ENCODE peak calls at places on chromosomes 1 and 21, in four cellular contexts. M is PC-3, C is endodermal cell, U is Panc1. Y is an unnamed sample.

GRCh38 chr1:60547821-60548220 is 474.3 kb upstream of the C1orf87 start:
- DNase-seq in C (no peak), U (no peak), M (no peak), Y (no peak)

GRCh38 chr1:59635057-59635456 is 179.7 kb upstream of the HOOK1 start:
- DNase-seq in M (no peak), C (no peak), U (no peak), Y (no peak)

GRCh38 chr1:41649445-41650175 is 165.1 kb upstream of the EDN2 start:
- DNase-seq in C (no peak), U (no peak), M (no peak), Y (no peak)

GRCh38 chr1:63960326-63960725 is 186.5 kb downstream of the ROR1 start:
- DNase-seq in U (no peak), M (no peak), C (no peak), Y (no peak)

GRCh38 chr1:39418223-39418622 is 73.2 kb upstream of the BMP8A start:
- DNase-seq in U (no peak), M (no peak), C (no peak), Y (no peak)

GRCh38 chr1:184158911-184159701 is 107.6 kb downstream of the TSEN15 start:
- DNase-seq in U (no peak), M (peak; percentile 3), C (no peak), Y (no peak)

GRCh38 chr1:47819503-47819888 is 177.7 kb downstream of the TRABD2B start:
- DNase-seq in U (no peak), M (no peak), C (no peak), Y (no peak)

GRCh38 chr1:56188855-56189254 is 390.5 kb downstream of the PLPP3 start:
- DNase-seq in C (no peak), M (no peak), U (no peak), Y (no peak)

GRCh38 chr1:213070399-213070798 is 19.4 kb downstream of the RPS6KC1 start:
- DNase-seq in C (no peak), M (peak; percentile 75), U (no peak), Y (peak; percentile 33)

GRCh38 chr1:168360151-168360550 is 79.5 kb downstream of the TBX19 start:
- DNase-seq in C (no peak), M (no peak), U (no peak), Y (peak; percentile 29)

GRCh38 chr1:59657873-59658465 is 156.8 kb upstream of the HOOK1 start:
- DNase-seq in M (no peak), C (no peak), U (no peak), Y (no peak)

GRCh38 chr1:175731581-175731980 is 11.8 kb downstream of the TNR start:
- DNase-seq in U (no peak), M (no peak), C (no peak), Y (no peak)

GRCh38 chr21:27275294-27275927 is 308.5 kb upstream of the ADAMTS5 start:
- DNase-seq in M (peak; percentile 49), U (no peak), C (no peak), Y (no peak)

GRCh38 chr1:54460861-54461382 is 54.7 kb upstream of the SSBP3 start:
- DNase-seq in U (no peak), C (no peak), M (no peak), Y (no peak)

GRCh38 chr1:30786264-30786991 is 28.9 kb upstream of the LAPTM5 start:
- DNase-seq in U (no peak), M (no peak), C (no peak), Y (no peak)

GRCh38 chr1:153515504-153516394 is 20.0 kb downstream of the S100A6 start:
- DNase-seq in M (peak; percentile 94), C (no peak), U (no peak), Y (peak; percentile 97)

GRCh38 chr1:109807398-109807795 is 43.7 kb upstream of the EPS8L3 start:
- DNase-seq in M (no peak), U (no peak), C (peak; percentile 44), Y (no peak)

GRCh38 chr1:29326123-29326522 is 89.8 kb downstream of the PTPRU start:
- DNase-seq in C (no peak), U (no peak), M (no peak), Y (no peak)

GRCh38 chr1:38076038-38076437 is 29.4 kb upstream of the POU3F1 start:
- DNase-seq in U (no peak), M (peak; percentile 46), C (peak; percentile 93), Y (no peak)

GRCh38 chr1:204359474-204360255 is at the start of gene PLEKHA6:
- DNase-seq in M (no peak), C (peak; percentile 80), U (no peak), Y (no peak)
- H3K4me1 ChIP-seq in M (peaks cover 11% of the 10 kb centered on the region), C (peaks cover 5% of the 10 kb centered on the region), U (peaks cover 5% of the 10 kb centered on the region), Y (no peaks in the 10 kb centered on the region)

GRCh38 chr1:164589961-164590507 is 31.1 kb downstream of the PBX1 start:
- DNase-seq in M (no peak), C (peak; percentile 86), U (no peak), Y (peak; percentile 38)
- H3K4me1 ChIP-seq in M (no peaks in the 10 kb centered on the region), C (peaks cover 32% of the 10 kb centered on the region), U (no peaks in the 10 kb centered on the region), Y (peaks cover 2% of the 10 kb centered on the region)

GRCh38 chr21:29342394-29342957 is 43.8 kb downstream of the BACH1 start:
- DNase-seq in U (no peak), C (no peak), M (peak; percentile 96), Y (no peak)

GRCh38 chr21:29340228-29340627 is 41.5 kb downstream of the BACH1 start:
- DNase-seq in M (no peak), U (no peak), C (no peak), Y (no peak)

GRCh38 chr21:29334717-29335428 is 36.2 kb downstream of the BACH1 start:
- DNase-seq in M (no peak), C (no peak), U (no peak), Y (no peak)

GRCh38 chr21:29335720-29336119 is 37.0 kb downstream of the BACH1 start:
- DNase-seq in M (peak; percentile 25), C (no peak), U (no peak), Y (no peak)

GRCh38 chr21:29338256-29338655 is 39.5 kb downstream of the BACH1 start:
- DNase-seq in M (no peak), U (no peak), C (no peak), Y (no peak)
- H3K4me1 ChIP-seq in M (peaks cover 21% of the 10 kb centered on the region), U (no peaks in the 10 kb centered on the region), C (peaks cover 3% of the 10 kb centered on the region), Y (no peaks in the 10 kb centered on the region)

DNA sequence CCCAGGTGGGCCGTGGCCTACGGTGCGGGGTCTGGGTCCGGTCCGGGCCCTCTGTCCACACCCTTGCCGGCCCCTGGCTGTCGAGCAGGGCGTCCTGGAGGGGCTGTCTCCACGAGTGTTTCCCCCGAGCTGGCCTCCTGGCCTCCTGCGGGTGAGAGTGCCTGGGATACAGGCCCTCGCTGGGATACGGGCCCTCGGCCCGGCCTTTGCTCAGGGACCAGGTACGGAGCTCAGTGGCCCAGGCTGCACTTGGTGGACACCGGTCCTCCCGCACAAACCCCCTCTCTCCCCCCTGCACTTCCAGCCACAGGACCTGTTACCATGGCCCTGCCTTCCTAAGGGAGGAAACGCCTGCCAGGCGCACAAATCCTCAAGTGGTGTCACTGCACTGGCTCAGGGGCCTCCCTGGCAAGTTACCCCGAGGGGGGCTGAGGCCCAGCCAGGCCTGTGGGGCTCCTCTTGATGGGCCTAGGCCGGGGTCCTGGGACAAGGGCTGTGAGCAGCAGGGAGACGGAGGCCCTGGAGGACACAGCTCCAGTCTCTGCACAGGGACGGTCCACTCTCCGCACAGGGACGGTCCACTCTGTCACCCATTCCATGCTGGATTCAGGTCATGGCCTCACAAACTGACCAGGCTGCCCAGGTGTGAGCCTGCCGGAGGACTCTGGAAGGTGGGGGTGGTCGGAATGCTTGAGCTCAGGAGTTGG is 18.2 kb upstream of the RNF223 start:
- DNase-seq in U (no peak), M (no peak), C (no peak), Y (no peak)
- H3K4me1 ChIP-seq in U (no peaks in the 10 kb centered on the region), M (no peaks in the 10 kb centered on the region), C (no peaks in the 10 kb centered on the region), Y (no peaks in the 10 kb centered on the region)

DNA sequence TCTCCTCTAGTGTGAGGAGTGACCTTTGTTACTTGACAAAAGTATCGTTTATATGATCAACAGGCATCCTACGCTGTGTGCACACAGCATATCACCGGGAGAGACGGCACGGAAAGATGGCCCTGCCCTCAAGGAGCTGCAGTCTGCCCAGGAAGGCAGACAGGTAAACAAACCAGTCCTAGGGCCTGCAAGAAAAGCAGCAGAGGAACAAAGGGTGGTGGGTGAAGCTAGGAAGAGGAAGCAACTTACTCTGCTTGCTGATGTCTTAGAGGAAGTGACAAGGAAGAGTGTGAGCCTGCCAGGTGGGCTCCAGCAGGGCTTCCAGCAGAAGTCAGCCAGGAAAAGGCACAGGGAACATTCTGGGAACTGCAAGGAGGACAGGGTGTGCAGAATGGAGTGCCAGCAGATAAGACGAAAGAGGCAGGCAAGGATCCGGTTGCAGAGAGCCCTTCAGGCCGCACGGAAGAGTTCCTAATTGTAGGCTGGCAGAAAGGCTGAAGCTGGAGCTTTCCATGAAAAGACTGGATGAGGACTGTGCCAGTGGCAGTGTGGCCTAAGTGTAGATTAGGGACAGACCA is 106.7 kb downstream of the SLC45A1 start:
- DNase-seq in M (peak; percentile 76), U (no peak), C (peak; percentile 89), Y (peak; percentile 89)
- H3K4me1 ChIP-seq in M (peaks cover 37% of the 10 kb centered on the region), U (peaks cover 37% of the 10 kb centered on the region), C (peaks cover 4% of the 10 kb centered on the region), Y (peaks cover 13% of the 10 kb centered on the region)

Y was measured in small intestine.